ENCODE peak calls at places on chromosomes 11 and 22, in seven cellular contexts. M is colonic mucosa, Q is lower lobe of right lung, I is HepG2, F is cardiac muscle cell, A is IMR-90, W is stomach. O is an unnamed sample.

GRCh38 chr11:2541881-2542361 is 97.1 kb downstream of the KCNQ1 start:
- DNase-seq in M (no peak), Q (peak; percentile 18), I (no peak), F (no peak), A (no peak), W (no peak), O (peak; percentile 17)

GRCh38 chr11:126352934-126353801 is 2.3 kb upstream of the ST3GAL4 start:
- DNase-seq in M (no peak), Q (no peak), I (peak; percentile 29), F (peak; percentile 57), A (peak; percentile 75), W (no peak), O (no peak)

GRCh38 chr22:50548046-50548912 is 2.6 kb downstream of the KLHDC7B start:
- DNase-seq in M (no peak), Q (peak; percentile 58), I (no peak), F (no peak), A (no peak), W (no peak), O (no peak)

GRCh38 chr11:122852071-122852831 is 14.0 kb downstream of the CRTAM start:
- DNase-seq in M (no peak), Q (no peak), I (no peak), F (peak; percentile 8), A (peak; percentile 53), W (no peak), O (no peak)

GRCh38 chr22:32144875-32145274 is 14.2 kb downstream of the C22orf42 start:
- DNase-seq in M (no peak), Q (no peak), I (no peak), F (no peak), A (no peak), W (no peak), O (no peak)

GRCh38 chr22:47163876-47164513 is 401.5 kb downstream of the TBC1D22A start:
- DNase-seq in M (no peak), Q (peak; percentile 43), I (no peak), F (no peak), A (no peak), W (no peak), O (peak; percentile 28)

GRCh38 chr11:555500-556174 is 4.9 kb downstream of the LMNTD2 start:
- DNase-seq in M (no peak), Q (no peak), I (no peak), F (no peak), A (no peak), W (no peak), O (no peak)

GRCh38 chr11:102757823-102758549 is 22.4 kb downstream of the MMP10 start:
- DNase-seq in M (no peak), Q (no peak), I (no peak), F (peak; percentile 82), A (peak; percentile 89), W (no peak), O (no peak)

GRCh38 chr11:121555172-121555571 is 102.4 kb upstream of the SORL1-AS1 start:
- DNase-seq in M (no peak), Q (no peak), I (no peak), F (no peak), A (no peak), W (no peak), O (peak; percentile 30)

GRCh38 chr11:12603362-12604088 is 70.7 kb upstream of the TEAD1 start:
- DNase-seq in M (no peak), Q (no peak), I (no peak), F (no peak), A (no peak), W (no peak), O (no peak)

GRCh38 chr11:68039526-68040086 is 781 bp downstream of the TCIRG1 start:
- DNase-seq in M (no peak), Q (peak; percentile 59), I (peak; percentile 63), F (no peak), A (no peak), W (no peak), O (peak; percentile 61)

GRCh38 chr22:35218079-35218478 is 39.2 kb upstream of the HMGXB4 start:
- DNase-seq in M (no peak), Q (no peak), I (no peak), F (no peak), A (peak; percentile 8), W (no peak), O (peak; percentile 16)

GRCh38 chr22:48819991-48820390 is 1007.7 kb downstream of the BRD1 start:
- DNase-seq in M (no peak), Q (no peak), I (no peak), F (no peak), A (no peak), W (no peak), O (no peak)

GRCh38 chr11:9047986-9048522 is 43.3 kb downstream of the SCUBE2 start:
- DNase-seq in M (no peak), Q (no peak), I (no peak), F (peak; percentile 77), A (peak; percentile 34), W (no peak), O (no peak)

GRCh38 chr22:47218671-47219070 is 456.2 kb downstream of the TBC1D22A start:
- DNase-seq in M (peak; percentile 7), Q (no peak), I (no peak), F (no peak), A (no peak), W (peak; percentile 13), O (peak; percentile 14)

GRCh38 chr22:44088976-44089570 is 65.0 kb downstream of the PARVB start:
- DNase-seq in M (no peak), Q (no peak), I (no peak), F (no peak), A (peak; percentile 22), W (no peak), O (no peak)

GRCh38 chr22:19896665-19897355 is 42.1 kb upstream of the GNB1L start:
- DNase-seq in M (no peak), Q (no peak), I (no peak), F (no peak), A (no peak), W (no peak), O (peak; percentile 52)

GRCh38 chr11:30879322-30880020 is 293.3 kb upstream of the MPPED2 start:
- DNase-seq in M (peak; percentile 20), Q (no peak), I (no peak), F (peak; percentile 41), A (no peak), W (peak; percentile 26), O (no peak)

GRCh38 chr22:31199187-31199586 is 12.9 kb upstream of the LIMK2 start:
- DNase-seq in M (no peak), Q (no peak), I (peak; percentile 50), F (no peak), A (no peak), W (no peak), O (peak; percentile 59)

GRCh38 chr11:78161346-78161745 is 21.9 kb upstream of the ALG8 start:
- DNase-seq in M (no peak), Q (no peak), I (no peak), F (no peak), A (no peak), W (no peak), O (no peak)

GRCh38 chr11:78156081-78156844 is 16.8 kb upstream of the ALG8 start:
- DNase-seq in M (no peak), Q (no peak), I (peak; percentile 95), F (no peak), A (no peak), W (no peak), O (no peak)

GRCh38 chr11:78160557-78160956 is 21.1 kb upstream of the ALG8 start:
- DNase-seq in M (no peak), Q (no peak), I (no peak), F (no peak), A (no peak), W (no peak), O (no peak)

GRCh38 chr11:78161937-78162336 is 22.5 kb upstream of the ALG8 start:
- DNase-seq in M (no peak), Q (no peak), I (no peak), F (peak; percentile 70), A (peak; percentile 42), W (no peak), O (no peak)

DNA sequence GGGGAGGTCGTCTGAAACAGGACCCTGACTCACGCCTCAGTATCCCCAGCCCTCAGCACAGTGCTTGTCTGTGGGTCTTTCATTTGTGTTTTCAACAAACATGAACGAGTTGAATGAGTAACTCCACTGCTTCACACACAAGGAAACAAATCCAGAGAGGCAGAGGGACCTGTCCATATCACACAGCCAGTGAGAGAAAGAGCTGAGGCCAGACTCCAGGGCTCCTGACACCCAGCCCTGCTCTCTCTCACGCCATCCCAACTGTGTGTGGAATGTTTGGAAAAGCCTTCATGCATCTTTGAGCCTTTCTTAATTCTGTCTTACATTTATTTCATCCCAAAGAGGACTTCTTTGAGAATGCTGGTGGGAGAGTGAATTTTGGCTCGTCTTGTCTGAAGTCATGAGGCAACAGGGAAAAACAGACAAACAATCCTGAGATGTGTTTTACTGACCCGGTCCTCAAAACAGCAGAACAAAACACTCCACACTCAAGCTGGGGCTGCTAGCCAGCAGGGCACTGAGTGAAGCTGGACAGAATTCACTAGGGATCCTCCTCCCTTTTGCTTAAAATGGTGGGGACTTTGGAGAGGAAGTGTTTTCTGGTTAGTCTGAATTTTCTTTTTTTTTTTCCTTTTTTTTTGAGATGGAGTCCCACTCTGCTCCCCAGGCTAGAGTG is 19.7 kb upstream of the ALG8 start:
- DNase-seq in M (no peak), Q (no peak), I (no peak), F (no peak), A (peak; percentile 16), W (no peak), O (no peak)
- H3K4me1 ChIP-seq in M (no peaks in the 10 kb centered on the region), Q (no peaks in the 10 kb centered on the region), I (peaks cover 69% of the 10 kb centered on the region), F (peaks cover 14% of the 10 kb centered on the region), A (peaks cover 7% of the 10 kb centered on the region), W (no peaks in the 10 kb centered on the region), O (no peaks in the 10 kb centered on the region)

GRCh38 chr11:133901316-133901715 is 55.5 kb downstream of the IGSF9B start:
- DNase-seq in M (no peak), Q (peak; percentile 24), I (no peak), F (no peak), A (no peak), W (no peak), O (no peak)
- H3K4me3 ChIP-seq in M (no peak overlapping the region), Q (no peak overlapping the region), I (no peak overlapping the region), F (no peak overlapping the region), A (no peak overlapping the region), W (no peak overlapping the region), O (no peak overlapping the region)

GRCh38 chr11:77289737-77290136 is 11.7 kb downstream of the GDPD4 start:
- DNase-seq in M (no peak), Q (no peak), I (no peak), F (no peak), A (no peak), W (no peak), O (no peak)

GRCh38 chr11:77299528-77299993 is 1.9 kb downstream of the GDPD4 start:
- DNase-seq in M (no peak), Q (no peak), I (peak; percentile 84), F (no peak), A (peak; percentile 11), W (peak; percentile 43), O (no peak)

DNA sequence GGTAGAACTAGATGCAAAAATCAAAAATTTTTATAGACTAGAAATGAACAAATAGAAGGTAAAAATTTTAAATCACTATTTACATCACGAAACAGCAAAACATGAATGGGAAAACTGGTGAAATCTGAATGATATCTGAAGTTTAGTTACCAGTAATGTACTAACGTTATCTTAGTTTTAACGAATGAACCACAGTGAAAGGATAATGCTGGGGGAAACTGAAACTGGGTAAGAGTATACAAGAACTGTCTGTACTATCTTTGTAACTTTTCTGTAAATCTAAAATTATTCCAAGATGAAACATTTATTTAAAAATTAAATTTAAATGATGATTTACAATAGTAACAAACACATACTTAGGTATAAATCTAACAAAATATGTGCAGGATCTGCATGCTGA is 7.4 kb downstream of the GDPD4 start:
- DNase-seq in M (no peak), Q (no peak), I (no peak), F (no peak), A (no peak), W (no peak), O (no peak)
- TF ChIP-seq CTCF in M (no peak), Q (no peak), I (no peak), F (no peak), A (no peak), W (no peak), O (no peak)

GRCh38 chr11:3901249-3902025 is 46.0 kb downstream of the STIM1 start:
- DNase-seq in M (no peak), Q (no peak), I (no peak), F (no peak), A (no peak), W (no peak), O (no peak)
- H3K4me1 ChIP-seq in M (peaks cover 19% of the 10 kb centered on the region), Q (peaks cover 52% of the 10 kb centered on the region), I (peaks cover 53% of the 10 kb centered on the region), F (no peaks in the 10 kb centered on the region), A (peaks cover 12% of the 10 kb centered on the region), W (peaks cover 35% of the 10 kb centered on the region), O (no peaks in the 10 kb centered on the region)